ENCODE peak calls at places on chromosomes 4 and X, in ten cellular contexts. C is bronchial epithelial cell, S is lung, F is lower leg skin, A is choroid plexus epithelial cell, T is AG09309, W is uterus, R is NB4, J is WTC11, G is neural crest cell. L is an unnamed sample.

GRCh38 chr4:98482847-98483806 is 175.3 kb downstream of the TSPAN5 start:
- DNase-seq in C (peak), S (no peak), F (no peak), A (peak), T (no peak), W (no peak), R (no peak), J (no peak), G (no peak), L (peak)

GRCh38 chrX:119552508-119552907 is 12.7 kb downstream of the STEEP1 start:
- DNase-seq in C (peak), S (no peak), F (no peak), A (peak), T (no peak), W (no peak), R (no peak), J (no peak), G (no peak), L (peak)

GRCh38 chrX:48522291-48522690 is 683 bp downstream of the EBP start:
- DNase-seq in C (no peak), S (no peak), F (no peak), A (no peak), T (no peak), W (no peak), R (no peak), J (no peak), G (no peak), L (no peak)

GRCh38 chrX:130825509-130825908 is 77.5 kb downstream of the ENOX2 start:
- DNase-seq in C (no peak), S (no peak), F (no peak), A (no peak), T (no peak), W (no peak), R (no peak), J (no peak), G (no peak), L (no peak)

GRCh38 chr4:100114909-100115308 is 75.4 kb downstream of the DDIT4L start:
- DNase-seq in C (no peak), S (no peak), F (no peak), A (no peak), T (no peak), W (no peak), R (no peak), J (no peak), G (no peak), L (no peak)

GRCh38 chrX:112760697-112761096 is 79.9 kb downstream of the AMOT start:
- DNase-seq in C (no peak), S (no peak), F (no peak), A (no peak), T (no peak), W (no peak), R (no peak), J (no peak), G (no peak), L (no peak)

GRCh38 chr4:7167706-7168105 is 24.6 kb upstream of the SORCS2 start:
- DNase-seq in C (no peak), S (no peak), F (no peak), A (no peak), T (no peak), W (no peak), R (no peak), J (no peak), G (no peak), L (no peak)

GRCh38 chr4:100493756-100494155 is 24.1 kb downstream of the EMCN start:
- DNase-seq in C (peak), S (no peak), F (no peak), A (peak), T (no peak), W (no peak), R (no peak), J (no peak), G (no peak), L (no peak)

GRCh38 chr4:110211007-110211769 is 12.8 kb upstream of the ELOVL6 start:
- DNase-seq in C (peak), S (no peak), F (no peak), A (peak), T (no peak), W (no peak), R (peak), J (no peak), G (no peak), L (peak)

GRCh38 chr4:997375-998071 is 4.3 kb upstream of the SLC26A1 start:
- DNase-seq in C (no peak), S (no peak), F (no peak), A (no peak), T (no peak), W (no peak), R (no peak), J (no peak), G (no peak), L (no peak)

GRCh38 chr4:154622598-154622997 is 10.1 kb upstream of the FGG start:
- DNase-seq in C (peak), S (no peak), F (no peak), A (peak), T (no peak), W (no peak), R (peak), J (no peak), G (no peak), L (peak)

GRCh38 chr4:140103676-140104075 is 50.3 kb downstream of the MAML3 start:
- DNase-seq in C (peak), S (no peak), F (no peak), A (peak), T (no peak), W (no peak), R (peak), J (no peak), G (no peak), L (peak)

GRCh38 chrX:106933538-106933961 is 13.3 kb downstream of the CLDN2 start:
- DNase-seq in C (no peak), S (peak), F (no peak), A (no peak), T (no peak), W (no peak), R (peak), J (no peak), G (no peak), L (no peak)

GRCh38 chr4:16636304-16636703 is 262.1 kb downstream of the LDB2 start:
- DNase-seq in C (no peak), S (no peak), F (no peak), A (no peak), T (no peak), W (no peak), R (no peak), J (no peak), G (no peak), L (no peak)

GRCh38 chrX:152656087-152656486 is 18.4 kb downstream of the GABRQ start:
- DNase-seq in C (no peak), S (no peak), F (no peak), A (no peak), T (no peak), W (no peak), R (no peak), J (no peak), G (no peak), L (no peak)

GRCh38 chr4:118760493-118760892 is 75.3 kb downstream of the METTL14 start:
- DNase-seq in C (no peak), S (no peak), F (no peak), A (no peak), T (no peak), W (no peak), R (no peak), J (no peak), G (no peak), L (no peak)

GRCh38 chr4:7781361-7781760 is 158.3 kb downstream of the AFAP1 start:
- DNase-seq in C (no peak), S (no peak), F (no peak), A (peak), T (no peak), W (no peak), R (no peak), J (no peak), G (no peak), L (no peak)

GRCh38 chrX:136658151-136658550 is 10.2 kb downstream of the CD40LG start:
- DNase-seq in C (no peak), S (no peak), F (no peak), A (no peak), T (no peak), W (no peak), R (no peak), J (no peak), G (no peak), L (no peak)

GRCh38 chr4:94455081-94455480 is 3.3 kb downstream of the PDLIM5 start:
- DNase-seq in C (peak), S (no peak), F (peak), A (peak), T (peak), W (peak), R (no peak), J (no peak), G (no peak), L (peak)

GRCh38 chr4:143241892-143242291 is 57.2 kb downstream of the USP38 start:
- DNase-seq in C (peak), S (no peak), F (no peak), A (peak), T (no peak), W (no peak), R (peak), J (no peak), G (no peak), L (peak)

GRCh38 chr4:8082517-8083055 is 76.0 kb downstream of the ABLIM2 start:
- DNase-seq in C (no peak), S (no peak), F (no peak), A (peak), T (no peak), W (no peak), R (no peak), J (no peak), G (no peak), L (peak)

GRCh38 chr4:141898336-141898735 is 262.0 kb downstream of the IL15 start:
- DNase-seq in C (no peak), S (no peak), F (no peak), A (no peak), T (no peak), W (no peak), R (peak), J (no peak), G (no peak), L (no peak)

GRCh38 chr4:75545526-75545925 is 10.3 kb upstream of the ODAPH start:
- DNase-seq in C (no peak), S (no peak), F (no peak), A (peak), T (peak), W (no peak), R (no peak), J (no peak), G (no peak), L (no peak)
- TF ChIP-seq CTCF in C (no peak), S (no peak), F (no peak), A (no peak), T (no peak), W (no peak), R (no peak), J (no peak), G (no peak), L (no peak)

DNA sequence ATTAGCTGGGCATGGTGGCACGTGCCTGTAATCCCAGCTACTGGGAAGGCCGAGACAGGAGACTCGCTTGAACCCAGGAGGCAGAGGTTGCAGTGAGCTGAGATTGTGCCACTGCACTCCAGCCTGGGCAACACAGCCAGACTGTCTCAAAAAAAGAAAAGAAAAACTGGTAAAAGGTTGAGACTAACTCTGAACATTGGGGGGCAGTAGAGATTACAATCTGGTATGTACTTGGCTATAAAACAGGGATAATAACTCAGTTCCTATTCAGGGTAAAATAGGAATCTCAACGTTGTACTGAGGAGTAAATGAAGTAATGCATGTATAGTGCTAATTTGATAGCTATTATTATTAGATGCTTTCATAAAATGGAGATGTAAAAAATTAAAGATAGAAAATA is 12.5 kb upstream of the KLF8 start:
- DNase-seq in C (peak), S (no peak), F (no peak), A (peak), T (no peak), W (no peak), R (peak), J (no peak), G (no peak), L (peak)
- TF ChIP-seq CTCF in C (peak), S (no peak), F (no peak), A (no peak), T (peak), W (peak), R (no peak), J (no peak), G (peak), L (peak)

GRCh38 chr4:130568746-130569145 is 1472.8 kb downstream of the C4orf33 start:
- DNase-seq in C (no peak), S (no peak), F (no peak), A (no peak), T (no peak), W (no peak), R (no peak), J (no peak), G (no peak), L (no peak)

GRCh38 chr4:130559268-130559667 is 1463.3 kb downstream of the C4orf33 start:
- DNase-seq in C (peak), S (no peak), F (no peak), A (no peak), T (no peak), W (no peak), R (no peak), J (no peak), G (no peak), L (no peak)

GRCh38 chr4:130563891-130564418 is 1468.0 kb downstream of the C4orf33 start:
- DNase-seq in C (no peak), S (no peak), F (no peak), A (no peak), T (no peak), W (no peak), R (no peak), J (no peak), G (no peak), L (no peak)

DNA sequence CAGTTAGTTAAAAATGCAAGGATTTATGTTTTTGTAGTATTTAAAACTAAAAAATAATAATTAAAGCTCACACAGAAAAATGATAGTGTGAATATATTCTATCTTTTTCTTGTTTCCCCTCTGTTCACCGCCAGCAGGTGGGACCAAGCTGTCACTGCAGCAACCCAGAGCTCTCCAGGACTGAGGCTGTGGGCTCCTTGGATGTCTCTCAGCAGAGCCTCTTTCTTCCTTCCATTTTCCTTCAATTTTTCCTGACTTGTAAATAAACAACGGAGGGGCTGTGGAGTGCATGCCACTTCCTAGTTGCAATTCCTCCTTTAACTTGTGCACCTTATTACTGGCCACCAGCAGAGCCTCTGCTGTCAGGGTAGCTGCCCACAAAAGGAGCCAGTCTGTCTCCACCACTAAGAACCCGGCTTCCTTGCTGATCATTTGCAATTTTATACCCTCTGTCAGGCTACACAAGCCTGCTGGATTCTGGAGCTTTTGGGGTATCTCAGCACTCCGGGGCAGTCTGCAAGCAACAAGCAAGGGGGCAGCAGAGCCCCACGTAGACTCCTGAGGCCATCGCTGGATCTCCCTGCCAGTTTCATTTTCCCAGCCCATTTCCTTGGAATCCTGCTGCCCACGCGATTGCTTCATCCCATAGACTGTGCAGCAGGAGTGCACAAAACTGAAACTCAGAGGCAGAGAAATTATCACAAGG is 1467.4 kb downstream of the C4orf33 start:
- DNase-seq in C (peak), S (peak), F (no peak), A (peak), T (no peak), W (no peak), R (peak), J (peak), G (peak), L (peak)
- TF ChIP-seq CTCF in C (peak), S (no peak), F (no peak), A (peak), T (no peak), W (no peak), R (no peak), J (peak), G (peak), L (peak)

GRCh38 chr4:172688536-172688935 is 480.1 kb upstream of the GALNT7 start:
- DNase-seq in C (no peak), S (no peak), F (no peak), A (peak), T (no peak), W (no peak), R (no peak), J (no peak), G (no peak), L (no peak)
- TF ChIP-seq CTCF in C (no peak), S (no peak), F (no peak), A (no peak), T (no peak), W (no peak), R (no peak), J (no peak), G (no peak), L (no peak)

GRCh38 chr4:170090667-170091052 is 904 bp upstream of the AADAT start:
- DNase-seq in C (peak), S (no peak), F (no peak), A (peak), T (no peak), W (no peak), R (no peak), J (no peak), G (no peak), L (no peak)

GRCh38 chr4:170091069-170091696 is 1.4 kb upstream of the AADAT start:
- DNase-seq in C (no peak), S (no peak), F (no peak), A (no peak), T (no peak), W (no peak), R (no peak), J (peak), G (no peak), L (no peak)

GRCh38 chr4:170089743-170090666 is at the start of gene AADAT:
- DNase-seq in C (peak), S (peak), F (peak), A (peak), T (peak), W (peak), R (peak), J (peak), G (peak), L (peak)

GRCh38 chr4:170088686-170089085 is 1.1 kb downstream of the AADAT start:
- DNase-seq in C (no peak), S (no peak), F (no peak), A (no peak), T (no peak), W (no peak), R (no peak), J (no peak), G (no peak), L (no peak)

DNA sequence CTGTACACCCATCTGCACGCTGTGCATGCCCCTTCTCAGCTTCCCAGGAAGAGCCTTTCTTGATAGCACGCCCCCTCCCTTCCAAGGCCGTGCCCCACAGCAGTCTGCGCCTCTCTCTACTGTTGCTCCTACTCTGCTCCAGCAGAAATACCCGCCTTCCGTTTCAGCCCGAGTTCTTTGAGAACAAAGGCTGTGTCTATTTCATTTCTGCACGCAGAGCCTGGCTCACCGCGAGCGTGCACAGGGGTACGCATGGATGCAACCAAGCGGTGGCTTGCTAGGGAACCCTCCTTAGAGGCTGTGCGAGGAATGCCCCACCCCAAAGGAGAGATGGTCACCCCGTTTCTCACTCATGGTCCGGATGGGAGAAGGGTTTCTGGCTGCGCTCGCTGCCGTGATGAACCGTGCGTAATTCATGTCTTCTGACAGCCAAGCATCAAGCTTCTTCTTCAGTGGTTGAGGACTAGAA is 448 bp downstream of the AADAT start:
- DNase-seq in C (peak), S (no peak), F (no peak), A (peak), T (no peak), W (peak), R (no peak), J (peak), G (peak), L (peak)
- TF ChIP-seq CTCF in C (no peak), S (no peak), F (no peak), A (peak), T (no peak), W (no peak), R (no peak), J (no peak), G (no peak), L (no peak)

GRCh38 chrX:24148118-24148517 is 1.4 kb upstream of the ZFX start:
- DNase-seq in C (no peak), S (no peak), F (no peak), A (peak), T (no peak), W (no peak), R (peak), J (no peak), G (no peak), L (no peak)

GRCh38 chrX:24144528-24144927 is 5.0 kb upstream of the ZFX start:
- DNase-seq in C (no peak), S (no peak), F (no peak), A (no peak), T (no peak), W (no peak), R (no peak), J (no peak), G (no peak), L (no peak)

GRCh38 chrX:24146283-24146865 is 3.2 kb upstream of the ZFX start:
- DNase-seq in C (no peak), S (no peak), F (no peak), A (peak), T (no peak), W (no peak), R (peak), J (no peak), G (no peak), L (no peak)

GRCh38 chrX:24147165-24147564 is 2.4 kb upstream of the ZFX start:
- DNase-seq in C (no peak), S (no peak), F (no peak), A (no peak), T (no peak), W (no peak), R (no peak), J (no peak), G (no peak), L (no peak)

DNA sequence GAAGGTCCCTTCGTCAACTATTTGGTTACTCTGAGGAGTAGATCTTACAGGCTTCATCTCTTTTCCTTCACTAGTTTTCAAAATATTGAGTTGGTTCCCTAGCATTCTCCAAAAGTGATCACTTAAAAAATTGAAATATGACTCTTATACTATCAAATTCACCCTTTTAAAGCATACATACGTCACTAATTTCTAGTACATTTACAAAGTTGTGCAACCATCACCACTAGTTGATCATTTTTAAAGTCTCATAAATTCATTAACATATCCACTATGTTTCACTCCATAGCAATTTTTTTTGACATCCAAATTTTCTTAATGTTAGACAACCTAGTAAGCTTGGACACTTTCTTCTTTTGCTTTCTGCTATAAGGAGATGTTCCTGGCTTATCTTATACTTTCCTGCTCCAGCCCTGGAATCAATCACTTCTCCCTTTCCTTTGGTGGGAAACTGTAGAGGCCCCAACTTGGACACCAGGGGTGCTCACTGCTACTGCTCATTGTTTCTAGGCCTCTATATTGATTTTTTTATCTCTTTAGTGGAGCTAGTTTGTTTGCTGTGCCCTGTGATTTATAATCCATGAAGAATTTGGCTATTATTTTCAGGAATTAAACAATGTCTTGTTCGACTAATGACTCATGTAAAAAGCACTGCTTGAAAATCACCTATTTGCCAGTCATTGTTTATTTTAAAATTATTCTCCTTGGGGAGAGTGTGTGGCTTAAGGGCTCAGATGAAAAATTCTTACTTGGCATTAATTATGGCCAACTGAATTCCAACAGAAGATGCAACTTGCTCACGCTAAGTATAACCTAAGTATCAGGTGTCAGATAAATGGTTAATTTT is 4.0 kb upstream of the ZFX start:
- DNase-seq in C (peak), S (no peak), F (no peak), A (peak), T (peak), W (no peak), R (no peak), J (no peak), G (no peak), L (no peak)
- TF ChIP-seq CTCF in C (no peak), S (no peak), F (no peak), A (peak), T (peak), W (no peak), R (no peak), J (no peak), G (peak), L (no peak)